ENCODE peak calls at places on chromosomes 5 and 9, in four cellular contexts. L is stimulated activated CD4-positive, alpha-beta T cell treated with anti-CD3 and anti-CD28 coated beads, Interleukin-15, amount 100 ng/mL, for 24 hours; W is GM12865; A is amniotic epithelial cell. C is an unnamed sample.

GRCh38 chr5:44568519-44568918 is 179.3 kb upstream of the FGF10 start:
- DNase-seq in L (no peak), A (peak), W (no peak), C (no peak)

GRCh38 chr5:1432296-1432695 is 12.9 kb downstream of the SLC6A3 start:
- DNase-seq in L (no peak), W (no peak), A (no peak), C (no peak)

GRCh38 chr9:109166771-109167601 is at the start of gene FRRS1L:
- DNase-seq in W (no peak), A (no peak), L (no peak), C (no peak)

GRCh38 chr5:6583049-6583880 is 49.6 kb downstream of the NSUN2 start:
- DNase-seq in A (peak), W (no peak), L (peak), C (peak)

GRCh38 chr9:128072144-128073021 is 4.4 kb downstream of the SLC25A25 start:
- DNase-seq in A (peak), W (peak), L (peak), C (no peak)

GRCh38 chr5:72407541-72407940 is 87.4 kb downstream of the PTCD2 start:
- DNase-seq in L (no peak), A (no peak), W (no peak), C (no peak)

GRCh38 chr9:2817987-2818386 is 25.9 kb downstream of the PUM3 start:
- DNase-seq in A (peak), L (no peak), W (no peak), C (peak)

GRCh38 chr5:143311428-143311827 is 92.1 kb downstream of the NR3C1 start:
- DNase-seq in W (no peak), A (peak), L (no peak), C (no peak)

GRCh38 chr9:112487008-112487798 is 576 bp downstream of the KIAA1958 start:
- DNase-seq in W (peak), L (peak), A (no peak), C (no peak)

GRCh38 chr5:98768160-98769005 is 5.1 kb upstream of the RGMB start:
- DNase-seq in W (peak), L (peak), A (peak), C (no peak)

GRCh38 chr5:127934791-127935256 is 148.7 kb upstream of the SLC12A2 start:
- DNase-seq in L (no peak), W (no peak), A (peak), C (peak)

GRCh38 chr5:179730852-179731251 is 1.8 kb upstream of the MAML1 start:
- DNase-seq in L (no peak), W (no peak), A (no peak), C (no peak)

GRCh38 chr5:180330810-180331646 is 22.1 kb downstream of the GFPT2 start:
- DNase-seq in A (peak), L (no peak), W (no peak), C (peak)

GRCh38 chr9:124079176-124079925 is 67.8 kb downstream of the LHX2 start:
- DNase-seq in L (no peak), W (no peak), A (peak), C (no peak)

GRCh38 chr5:77844408-77845272 is 68.5 kb upstream of the TBCA start:
- DNase-seq in L (peak), A (no peak), W (no peak), C (no peak)

GRCh38 chr5:144134181-144134827 is 36.2 kb downstream of the YIPF5 start:
- DNase-seq in L (no peak), W (no peak), A (no peak), C (no peak)

GRCh38 chr9:34331191-34331590 is 1.8 kb downstream of the NUDT2 start:
- DNase-seq in A (no peak), W (no peak), L (no peak), C (no peak)

GRCh38 chr5:117667105-117667504 is 1092.5 kb upstream of the SEMA6A start:
- DNase-seq in L (no peak), A (no peak), W (no peak), C (no peak)

GRCh38 chr9:92807757-92808725 is 43.4 kb upstream of the BICD2 start:
- DNase-seq in W (no peak), L (peak), A (no peak), C (no peak)

GRCh38 chr5:87268126-87268969 is 665 bp downstream of the RASA1 start:
- DNase-seq in A (peak), L (peak), W (peak), C (peak)

GRCh38 chr5:96687812-96688453 is 25.8 kb downstream of the CAST start:
- DNase-seq in W (peak), L (no peak), A (peak), C (peak)

GRCh38 chr9:24479266-24479665 is 66.4 kb downstream of the IZUMO3 start:
- DNase-seq in L (no peak), W (no peak), A (no peak), C (no peak)

GRCh38 chr5:1521671-1522600 is 1.8 kb downstream of the LPCAT1 start:
- DNase-seq in L (no peak), A (peak), W (no peak), C (no peak)